ENCODE peak calls at places on chromosomes 3 and 15, in seven cellular contexts. G is SHP77 treated with DMSO at 0.1 percent for 48 hours; U is stimulated activated CD4-positive, alpha-beta T cell treated with anti-CD3 and anti-CD28 coated beads, Interleukin-12 subunit alpha, Interleukin-12 subunit beta, amount 100 ng/mL, for 4 hours; C is central memory CD4-positive, alpha-beta T cell; P is tibial nerve; N is activated T-cell treated with anti-CD3 and anti-CD28 coated beads, Interleukin-2, amount 50 U/mL, for 72 hours; Y is KBM-7. R is an unnamed sample.

GRCh38 chr15:22808761-22809280 is 22.4 kb downstream of the NIPA1 start:
- DNase-seq in Y (no peak), P (no peak), G (no peak), U (no peak), N (no peak), C (no peak), R (no peak)

GRCh38 chr15:85167568-85167967 is 185.9 kb downstream of the PDE8A start:
- DNase-seq in C (no peak), U (no peak), P (no peak), Y (no peak), N (no peak), G (no peak), R (no peak)

GRCh38 chr3:51940648-51941421 is 869 bp downstream of the RRP9 start:
- DNase-seq in N (no peak), C (no peak), U (no peak), Y (no peak), G (no peak), P (no peak), R (peak)

GRCh38 chr15:66834863-66835557 is 133.0 kb downstream of the SMAD6 start:
- DNase-seq in N (no peak), P (no peak), G (no peak), Y (no peak), U (no peak), C (no peak), R (no peak)

GRCh38 chr3:113086506-113087461 is 96.0 kb downstream of the GTPBP8 start:
- DNase-seq in C (no peak), P (no peak), U (no peak), Y (no peak), N (no peak), G (no peak), R (no peak)

GRCh38 chr3:127817331-127817821 is 4.9 kb downstream of the MGLL start:
- DNase-seq in G (no peak), U (no peak), Y (no peak), N (no peak), C (no peak), P (peak), R (no peak)

GRCh38 chr15:87268675-87269074 is 987.9 kb downstream of the NTRK3 start:
- DNase-seq in C (no peak), U (no peak), Y (no peak), N (no peak), P (no peak), G (no peak), R (no peak)

GRCh38 chr3:23735575-23736326 is 70.0 kb upstream of the UBE2E1 start:
- DNase-seq in P (no peak), U (no peak), C (no peak), N (no peak), Y (no peak), G (peak), R (no peak)

GRCh38 chr3:190197346-190197763 is 76.7 kb upstream of the P3H2 start:
- DNase-seq in P (no peak), G (no peak), C (no peak), Y (no peak), U (no peak), N (no peak), R (no peak)

GRCh38 chr15:85690546-85691226 is 104.0 kb downstream of the KLHL25 start:
- DNase-seq in C (no peak), N (peak), P (no peak), G (no peak), Y (peak), U (no peak), R (no peak)

GRCh38 chr3:177610677-177611654 is 413.7 kb upstream of the TBL1XR1 start:
- DNase-seq in P (no peak), G (peak), N (no peak), U (no peak), C (no peak), Y (no peak), R (no peak)

GRCh38 chr3:12135029-12135634 is 23.6 kb downstream of the TIMP4 start:
- DNase-seq in Y (peak), C (peak), G (no peak), U (peak), P (peak), N (peak), R (peak)

GRCh38 chr3:90091557-90091956 is 984.1 kb downstream of the EPHA3 start:
- DNase-seq in N (no peak), C (no peak), P (peak), Y (peak), U (no peak), G (peak), R (no peak)

GRCh38 chr3:9496893-9497292 is 56.7 kb downstream of the LHFPL4 start:
- DNase-seq in Y (no peak), C (no peak), G (no peak), N (no peak), P (no peak), U (no peak), R (no peak)

GRCh38 chr15:97084650-97085049 is 754.1 kb downstream of the NR2F2 start:
- DNase-seq in C (no peak), U (no peak), P (no peak), N (no peak), Y (peak), G (no peak), R (no peak)

GRCh38 chr15:94053626-94054025 is 177.7 kb upstream of the MCTP2 start:
- DNase-seq in C (no peak), N (no peak), G (no peak), U (no peak), Y (no peak), P (no peak), R (no peak)

GRCh38 chr3:66023728-66024390 is 14.9 kb downstream of the MAGI1 start:
- DNase-seq in N (no peak), U (no peak), Y (no peak), P (no peak), G (no peak), C (no peak), R (no peak)

GRCh38 chr15:73695773-73696640 is 11.8 kb downstream of the CD276 start:
- DNase-seq in N (no peak), G (no peak), Y (no peak), U (no peak), P (no peak), C (no peak), R (no peak)

GRCh38 chr15:86906406-86906805 is 826.7 kb downstream of the AGBL1 start:
- DNase-seq in Y (no peak), G (no peak), P (no peak), C (no peak), U (no peak), N (no peak), R (no peak)

GRCh38 chr3:129486057-129487035 is 42.1 kb upstream of the RHO start:
- DNase-seq in Y (no peak), N (no peak), U (no peak), P (no peak), G (no peak), C (no peak), R (no peak)

GRCh38 chr3:156509209-156510174 is 45.4 kb downstream of the SSR3 start:
- DNase-seq in C (peak), U (no peak), Y (peak), P (peak), N (no peak), G (peak), R (no peak)

GRCh38 chr3:30012941-30013543 is 593.4 kb upstream of the TGFBR2 start:
- DNase-seq in C (no peak), P (peak), Y (peak), G (peak), U (peak), N (peak), R (no peak)

GRCh38 chr15:77480859-77481258 is 60.2 kb downstream of the HMG20A start:
- DNase-seq in P (no peak), C (no peak), Y (no peak), U (no peak), N (no peak), G (no peak), R (no peak)

GRCh38 chr3:172140499-172141391 is 101.4 kb downstream of the FNDC3B start:
- DNase-seq in Y (no peak), G (no peak), U (no peak), C (no peak), N (no peak), P (peak), R (no peak)